ENCODE peak calls at places on chromosomes 16 and 17, in eight cellular contexts. Y is astrocyte of the cerebellum, H is GDM1, Z is PC-9, N is brain microvascular endothelial cell, F is H54, O is activated T-helper 1 cell treated with Interleukin-2 at 50 U/mL for 16 hours, L is iPS-NIHi11. M is an unnamed sample.

GRCh38 chr17:57945999-57946797 is 9.0 kb downstream of the CUEDC1 start:
- DNase-seq in Y (no peak), H (no peak), F (no peak), Z (no peak), O (no peak), L (no peak), N (no peak), M (no peak)

GRCh38 chr17:57853695-57854094 is 3.9 kb upstream of the MRPS23 start:
- DNase-seq in N (no peak), Y (no peak), H (no peak), O (no peak), F (no peak), Z (no peak), L (no peak), M (no peak)

GRCh38 chr16:88601313-88602036 is 31.3 kb downstream of the ZC3H18 start:
- DNase-seq in Z (no peak), F (no peak), Y (no peak), L (no peak), O (no peak), H (no peak), N (no peak), M (no peak)

GRCh38 chr16:11913425-11914079 is 2.2 kb downstream of the GSPT1 start:
- DNase-seq in N (no peak), L (no peak), F (no peak), H (no peak), Z (no peak), Y (no peak), O (no peak), M (no peak)

GRCh38 chr16:70781800-70782199 is 19.2 kb downstream of the VAC14 start:
- DNase-seq in N (no peak), L (no peak), Y (no peak), H (no peak), F (no peak), O (no peak), Z (no peak), M (no peak)

GRCh38 chr16:25395528-25395927 is 137.9 kb upstream of the ZKSCAN2 start:
- DNase-seq in Y (no peak), H (no peak), O (no peak), Z (no peak), L (peak; percentile 27), F (no peak), N (no peak), M (no peak)

GRCh38 chr16:30473231-30474061 is 904 bp downstream of the ITGAL start:
- DNase-seq in N (no peak), H (peak; percentile 21), Z (no peak), O (peak; percentile 25), Y (no peak), F (no peak), L (no peak), M (no peak)

GRCh38 chr16:10827691-10828341 is 9.2 kb upstream of the TVP23A start:
- DNase-seq in O (no peak), F (peak; percentile 73), N (peak; percentile 36), H (no peak), L (no peak), Y (peak; percentile 97), Z (no peak), M (no peak)

GRCh38 chr16:78303946-78304345 is 204.5 kb downstream of the WWOX start:
- DNase-seq in H (no peak), L (no peak), Y (peak; percentile 5), Z (no peak), F (no peak), N (no peak), O (no peak), M (no peak)

GRCh38 chr16:82845076-82845475 is 218.3 kb downstream of the CDH13 start:
- DNase-seq in Y (no peak), N (no peak), F (no peak), H (no peak), O (no peak), L (no peak), Z (no peak), M (no peak)